ENCODE peak calls at places on chromosomes 16 and 17, in eight cellular contexts. K, P, I, V, N, S, T and O are unnamed samples.
A peak's percentile ranks its signal among the peaks of the same experiment; 100 is the strongest.

GRCh38 chr16:79093554-79093967 is 507.0 kb downstream of the MAF start:
- DNase-seq in K (no peak), P (peak; percentile 37), I (no peak), V (no peak), N (peak; percentile 70), S (no peak), T (no peak), O (no peak)

GRCh38 chr16:427295-427694 is 1.8 kb downstream of the RAB11FIP3 start:
- DNase-seq in K (no peak), P (no peak), I (no peak), V (no peak), N (no peak), S (no peak), T (no peak), O (no peak)

GRCh38 chr16:9297437-9298113 is 206.1 kb downstream of the HAPSTR1 start:
- DNase-seq in K (peak; percentile 22), P (peak; percentile 41), I (no peak), V (peak; percentile 45), N (peak; percentile 7), S (no peak), T (no peak), O (no peak)

GRCh38 chr17:81561494-81561885 is 9.3 kb upstream of the FAAP100 start:
- DNase-seq in K (peak; percentile 95), P (no peak), I (no peak), V (no peak), N (no peak), S (no peak), T (no peak), O (no peak)

GRCh38 chr17:80460286-80460881 is 16.0 kb downstream of the NPTX1 start:
- DNase-seq in K (no peak), P (no peak), I (peak; percentile 69), V (no peak), N (no peak), S (no peak), T (no peak), O (no peak)

GRCh38 chr17:82544431-82545070 is 25.0 kb downstream of the FOXK2 start:
- DNase-seq in K (no peak), P (peak; percentile 73), I (no peak), V (no peak), N (no peak), S (no peak), T (no peak), O (no peak)

GRCh38 chr16:28312327-28312726 is 20.0 kb downstream of the SBK1 start:
- DNase-seq in K (no peak), P (no peak), I (no peak), V (no peak), N (no peak), S (no peak), T (no peak), O (no peak)

GRCh38 chr17:18157354-18157985 is 26.2 kb upstream of the ALKBH5 start:
- DNase-seq in K (no peak), P (no peak), I (no peak), V (no peak), N (no peak), S (no peak), T (no peak), O (no peak)

GRCh38 chr17:57424777-57425188 is 168.5 kb downstream of the MSI2 start:
- DNase-seq in K (peak; percentile 73), P (no peak), I (no peak), V (no peak), N (no peak), S (no peak), T (peak; percentile 26), O (peak; percentile 74)

GRCh38 chr17:27959382-27959709 is 66.2 kb upstream of the LYRM9 start:
- DNase-seq in K (no peak), P (no peak), I (no peak), V (no peak), N (no peak), S (no peak), T (peak; percentile 73), O (no peak)

GRCh38 chr16:89407925-89408300 is 82.4 kb downstream of the ANKRD11 start:
- DNase-seq in K (no peak), P (peak; percentile 45), I (peak; percentile 35), V (no peak), N (no peak), S (no peak), T (no peak), O (no peak)

GRCh38 chr17:37207103-37207502 is 168.7 kb upstream of the C17orf78 start:
- DNase-seq in K (no peak), P (no peak), I (no peak), V (no peak), N (no peak), S (no peak), T (no peak), O (no peak)

GRCh38 chr16:49464877-49465504 is 91.4 kb downstream of the C16orf78 start:
- DNase-seq in K (no peak), P (no peak), I (no peak), V (no peak), N (no peak), S (no peak), T (no peak), O (no peak)

GRCh38 chr17:47803201-47803600 is 18.4 kb downstream of the OSBPL7 start:
- DNase-seq in K (no peak), P (no peak), I (no peak), V (no peak), N (no peak), S (no peak), T (no peak), O (no peak)

GRCh38 chr17:39753514-39754160 is 15.9 kb downstream of the GRB7 start:
- DNase-seq in K (peak; percentile 40), P (peak; percentile 67), I (no peak), V (no peak), N (no peak), S (no peak), T (no peak), O (no peak)

GRCh38 chr17:83180996-83181481 is 101.6 kb downstream of the METRNL start:
- DNase-seq in K (no peak), P (no peak), I (no peak), V (no peak), N (no peak), S (no peak), T (no peak), O (no peak)

GRCh38 chr17:49703557-49704277 is 4.0 kb downstream of the SLC35B1 start:
- DNase-seq in K (peak; percentile 62), P (no peak), I (peak; percentile 54), V (peak; percentile 12), N (no peak), S (no peak), T (peak; percentile 36), O (peak; percentile 65)

GRCh38 chr17:76515291-76515949 is 14.2 kb upstream of the RHBDF2 start:
- DNase-seq in K (peak; percentile 91), P (peak; percentile 85), I (peak; percentile 75), V (no peak), N (peak; percentile 87), S (peak; percentile 98), T (no peak), O (peak; percentile 83)

GRCh38 chr17:35709874-35710273 is 21.6 kb upstream of the RASL10B start:
- DNase-seq in K (no peak), P (peak; percentile 30), I (no peak), V (no peak), N (no peak), S (no peak), T (peak; percentile 35), O (no peak)

GRCh38 chr17:68701046-68701445 is 99.9 kb upstream of the FAM20A start:
- DNase-seq in K (no peak), P (no peak), I (peak; percentile 88), V (no peak), N (no peak), S (no peak), T (no peak), O (no peak)